ENCODE peak calls at places on chromosomes 16 and 17, in seven cellular contexts. M is cardiac muscle cell, G is BE2C, X is astrocyte of the cerebellum, Z is HFFc6, P is keratinocyte, K is AG10803. S is an unnamed sample.
A peak's percentile ranks its signal among the peaks of the same experiment; 100 is the strongest.

GRCh38 chr17:57572062-57572461 is 173.0 kb downstream of the CCDC182 start:
- DNase-seq in M (no peak), G (no peak), X (no peak), Z (no peak), P (no peak), K (no peak), S (no peak)

GRCh38 chr17:59353936-59354755 is 22.7 kb downstream of the YPEL2 start:
- DNase-seq in M (no peak), G (no peak), X (no peak), Z (no peak), P (no peak), K (no peak), S (no peak)

GRCh38 chr17:33112763-33113162 is 121.1 kb downstream of the SPACA3 start:
- DNase-seq in M (no peak), G (no peak), X (no peak), Z (no peak), P (peak; percentile 94), K (peak; percentile 37), S (peak; percentile 88)

GRCh38 chr17:57489321-57489720 is 233.0 kb downstream of the MSI2 start:
- DNase-seq in M (no peak), G (no peak), X (no peak), Z (peak; percentile 22), P (no peak), K (no peak), S (no peak)

GRCh38 chr17:4440021-4440420 is 6.3 kb downstream of the SPNS3 start:
- DNase-seq in M (no peak), G (no peak), X (no peak), Z (no peak), P (no peak), K (no peak), S (no peak)

GRCh38 chr16:57536306-57537193 is at the start of gene CCDC102A:
- DNase-seq in M (peak; percentile 64), G (peak; percentile 64), X (no peak), Z (no peak), P (no peak), K (peak; percentile 30), S (no peak)

GRCh38 chr17:27446569-27447301 is 9.5 kb upstream of the KSR1 start:
- DNase-seq in M (no peak), G (peak; percentile 62), X (peak; percentile 83), Z (peak; percentile 66), P (no peak), K (peak; percentile 84), S (peak; percentile 97)

GRCh38 chr17:78227455-78227916 is 3.9 kb upstream of the TMEM235 start:
- DNase-seq in M (no peak), G (no peak), X (no peak), Z (no peak), P (no peak), K (no peak), S (no peak)

GRCh38 chr17:77404812-77405581 is 264.2 kb downstream of the SEC14L1 start:
- DNase-seq in M (no peak), G (no peak), X (no peak), Z (peak; percentile 73), P (no peak), K (peak; percentile 83), S (peak; percentile 66)

GRCh38 chr17:68324114-68324513 is 32.8 kb downstream of the ARSG start:
- DNase-seq in M (no peak), G (no peak), X (no peak), Z (no peak), P (no peak), K (no peak), S (no peak)

GRCh38 chr17:27529230-27529796 is 73.1 kb downstream of the KSR1 start:
- DNase-seq in M (peak; percentile 34), G (no peak), X (no peak), Z (no peak), P (no peak), K (no peak), S (peak; percentile 90)

GRCh38 chr16:56708418-56708817 is 21.5 kb upstream of the NUP93 start:
- DNase-seq in M (no peak), G (no peak), X (no peak), Z (no peak), P (no peak), K (no peak), S (no peak)

GRCh38 chr16:87064731-87065720 is 252.2 kb downstream of the C16orf95 start:
- DNase-seq in M (no peak), G (no peak), X (no peak), Z (no peak), P (no peak), K (no peak), S (no peak)

GRCh38 chr17:79027274-79027924 is 3.4 kb downstream of the C1QTNF1 start:
- DNase-seq in M (peak; percentile 77), G (peak; percentile 53), X (no peak), Z (no peak), P (no peak), K (no peak), S (peak; percentile 32)

GRCh38 chr17:3528604-3529511 is 28.8 kb downstream of the TRPV3 start:
- DNase-seq in M (no peak), G (no peak), X (no peak), Z (peak; percentile 5), P (no peak), K (no peak), S (no peak)

GRCh38 chr17:7095642-7096041 is 15.6 kb upstream of the CLEC10A start:
- DNase-seq in M (no peak), G (no peak), X (no peak), Z (no peak), P (no peak), K (no peak), S (no peak)

GRCh38 chr17:49928826-49929475 is 40.0 kb upstream of the DLX4 start:
- DNase-seq in M (no peak), G (no peak), X (no peak), Z (no peak), P (no peak), K (peak; percentile 25), S (no peak)

GRCh38 chr16:54282202-54282922 is 4.2 kb downstream of the IRX3 start:
- DNase-seq in M (peak; percentile 88), G (peak; percentile 51), X (peak; percentile 23), Z (no peak), P (no peak), K (peak; percentile 23), S (peak; percentile 61)

GRCh38 chr16:66419527-66419926 is 7.6 kb upstream of the BEAN1 start:
- DNase-seq in M (no peak), G (no peak), X (no peak), Z (no peak), P (no peak), K (no peak), S (no peak)
- TF ChIP-seq CTCF in M (peak; percentile 8), G (peak; percentile 31), X (peak; percentile 19), Z (peak; percentile 46), P (no peak), K (no peak), S (no peak)

GRCh38 chr17:41968676-41969075 is 2.1 kb downstream of the CNP start:
- DNase-seq in M (no peak), G (no peak), X (no peak), Z (no peak), P (no peak), K (no peak), S (no peak)
- TF ChIP-seq CTCF in M (no peak), G (no peak), X (no peak), Z (no peak), P (no peak), K (no peak), S (no peak)

DNA sequence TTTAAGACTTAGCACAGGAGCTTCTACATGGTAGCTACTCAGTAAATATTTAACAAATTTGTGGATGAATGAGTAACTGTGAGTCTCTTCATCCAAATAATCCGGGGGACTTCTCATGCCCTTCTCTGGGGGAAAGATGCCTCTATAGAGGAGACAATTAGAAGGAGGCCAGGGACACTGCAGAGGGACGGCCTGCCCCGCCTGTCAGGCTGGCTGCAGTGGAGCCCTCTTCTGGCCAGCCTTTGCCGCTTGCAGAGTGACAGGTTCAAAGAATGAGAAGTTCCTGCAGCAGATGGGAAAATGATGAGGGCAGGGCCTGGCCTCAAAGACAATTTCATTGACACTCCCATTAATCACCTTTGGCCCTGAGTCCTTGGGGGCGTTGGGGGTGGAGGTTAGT is 339.1 kb downstream of the MAF start:
- DNase-seq in M (peak; percentile 55), G (no peak), X (no peak), Z (no peak), P (no peak), K (no peak), S (peak; percentile 33)
- TF ChIP-seq CTCF in M (no peak), G (no peak), X (no peak), Z (no peak), P (peak; percentile 38), K (no peak), S (peak; percentile 32)

GRCh38 chr17:73595068-73595865 is 49.0 kb downstream of the SDK2 start:
- DNase-seq in M (peak; percentile 51), G (peak; percentile 70), X (no peak), Z (no peak), P (no peak), K (peak; percentile 62), S (peak; percentile 24)
- TF ChIP-seq CTCF in M (peak; percentile 38), G (peak; percentile 65), X (peak; percentile 33), Z (no peak), P (peak; percentile 61), K (peak; percentile 40), S (peak; percentile 35)

GRCh38 chr17:72365857-72366415 is 245.1 kb downstream of the SOX9 start:
- DNase-seq in M (no peak), G (no peak), X (peak; percentile 83), Z (no peak), P (no peak), K (peak; percentile 85), S (no peak)
- TF ChIP-seq CTCF in M (no peak), G (no peak), X (no peak), Z (no peak), P (no peak), K (peak; percentile 25), S (no peak)

GRCh38 chr17:72430611-72431432 is 310.0 kb downstream of the SOX9 start:
- DNase-seq in M (no peak), G (no peak), X (no peak), Z (no peak), P (no peak), K (no peak), S (peak; percentile 58)
- TF ChIP-seq CTCF in M (peak; percentile 43), G (peak; percentile 45), X (peak; percentile 27), Z (peak; percentile 61), P (peak; percentile 24), K (peak; percentile 24), S (peak; percentile 32)

GRCh38 chr16:89952551-89952950 is 4.0 kb downstream of the DEF8 start:
- DNase-seq in M (no peak), G (no peak), X (no peak), Z (no peak), P (no peak), K (no peak), S (no peak)

GRCh38 chr16:89951509-89951908 is 3.0 kb downstream of the DEF8 start:
- DNase-seq in M (no peak), G (no peak), X (no peak), Z (no peak), P (no peak), K (no peak), S (no peak)

GRCh38 chr16:89949756-89950155 is 1.2 kb downstream of the DEF8 start:
- DNase-seq in M (no peak), G (no peak), X (no peak), Z (no peak), P (no peak), K (no peak), S (no peak)

GRCh38 chr16:89953671-89954406 is 5.3 kb downstream of the DEF8 start:
- DNase-seq in M (no peak), G (no peak), X (no peak), Z (no peak), P (no peak), K (no peak), S (no peak)

GRCh38 chr16:89952049-89952448 is 3.5 kb downstream of the DEF8 start:
- DNase-seq in M (no peak), G (no peak), X (no peak), Z (no peak), P (no peak), K (no peak), S (no peak)
- TF ChIP-seq CTCF in M (no peak), G (no peak), X (no peak), Z (no peak), P (no peak), K (no peak), S (no peak)